ENCODE peak calls at places on chromosomes 16 and 17, in five cellular contexts. X is IMR-90, R is GM12878, O is HepG2, E is K562. G is an unnamed sample.

GRCh38 chr17:45376606-45377005 is 56.1 kb downstream of the ARHGAP27 start:
- DNase-seq in R (no peak), O (no peak), E (no peak), X (no peak), G (no peak)

GRCh38 chr16:23823475-23824407 is 12.0 kb upstream of the PRKCB start:
- DNase-seq in X (no peak), O (no peak), R (no peak), E (peak; percentile 78), G (no peak)

GRCh38 chr17:61314368-61315078 is 85.1 kb upstream of the TBX2 start:
- DNase-seq in X (peak; percentile 60), E (no peak), O (no peak), R (no peak), G (no peak)

GRCh38 chr17:17304521-17304985 is 1.4 kb downstream of the NT5M start:
- DNase-seq in R (no peak), X (no peak), O (no peak), E (peak; percentile 85), G (no peak)

GRCh38 chr17:9666461-9667050 is 21.2 kb downstream of the USP43 start:
- DNase-seq in R (no peak), E (no peak), X (no peak), O (no peak), G (no peak)

GRCh38 chr16:2663553-2664521 is 18.5 kb upstream of the KCTD5 start:
- DNase-seq in O (no peak), E (peak; percentile 79), X (no peak), R (no peak), G (no peak)

GRCh38 chr16:48152226-48152625 is 3.6 kb downstream of the ABCC12 start:
- DNase-seq in O (no peak), X (no peak), E (no peak), R (no peak), G (no peak)

GRCh38 chr16:73037331-73037745 is 10.6 kb downstream of the ZFHX3 start:
- DNase-seq in O (no peak), R (no peak), E (peak; percentile 13), X (no peak), G (no peak)

DNA sequence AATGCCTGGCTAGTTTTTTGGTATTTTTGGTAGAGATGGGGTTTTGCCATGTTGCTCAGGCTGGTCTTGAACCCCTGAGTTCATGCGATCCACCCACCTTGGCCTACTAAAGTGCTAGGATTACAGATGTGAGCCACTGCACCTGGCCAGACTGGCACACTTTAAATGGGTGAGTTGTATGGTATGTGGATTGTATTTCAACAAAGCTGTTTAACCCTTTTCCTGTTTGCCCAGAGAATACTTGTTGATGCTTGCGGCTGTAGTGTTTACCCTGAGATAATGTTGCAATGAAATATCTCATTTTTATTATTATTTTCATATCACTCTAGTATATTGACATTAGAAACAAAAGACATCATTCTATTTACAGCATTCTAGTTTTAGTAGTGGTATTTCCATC is 17.1 kb upstream of the TMEM94 start:
- DNase-seq in X (no peak), R (no peak), E (no peak), O (no peak), G (no peak)
- TF ChIP-seq BHLHE40 in X (no peak), R (no peak), E (no peak), O (no peak), G (no peak)

GRCh38 chr16:4801962-4802658 is at the start of gene ROGDI:
- DNase-seq in X (peak; percentile 12), E (peak; percentile 90), R (no peak), O (peak; percentile 80), G (peak; percentile 74)

GRCh38 chr16:4801051-4801961 is 1.1 kb downstream of the ROGDI start:
- DNase-seq in X (no peak), R (no peak), E (no peak), O (no peak), G (no peak)

GRCh38 chr16:4800290-4801041 is 2.0 kb downstream of the ROGDI start:
- DNase-seq in R (no peak), X (no peak), E (peak; percentile 65), O (peak; percentile 56), G (no peak)

GRCh38 chr16:4803479-4804243 is 1.2 kb upstream of the ROGDI start:
- DNase-seq in E (peak; percentile 51), X (no peak), R (no peak), O (no peak), G (no peak)

DNA sequence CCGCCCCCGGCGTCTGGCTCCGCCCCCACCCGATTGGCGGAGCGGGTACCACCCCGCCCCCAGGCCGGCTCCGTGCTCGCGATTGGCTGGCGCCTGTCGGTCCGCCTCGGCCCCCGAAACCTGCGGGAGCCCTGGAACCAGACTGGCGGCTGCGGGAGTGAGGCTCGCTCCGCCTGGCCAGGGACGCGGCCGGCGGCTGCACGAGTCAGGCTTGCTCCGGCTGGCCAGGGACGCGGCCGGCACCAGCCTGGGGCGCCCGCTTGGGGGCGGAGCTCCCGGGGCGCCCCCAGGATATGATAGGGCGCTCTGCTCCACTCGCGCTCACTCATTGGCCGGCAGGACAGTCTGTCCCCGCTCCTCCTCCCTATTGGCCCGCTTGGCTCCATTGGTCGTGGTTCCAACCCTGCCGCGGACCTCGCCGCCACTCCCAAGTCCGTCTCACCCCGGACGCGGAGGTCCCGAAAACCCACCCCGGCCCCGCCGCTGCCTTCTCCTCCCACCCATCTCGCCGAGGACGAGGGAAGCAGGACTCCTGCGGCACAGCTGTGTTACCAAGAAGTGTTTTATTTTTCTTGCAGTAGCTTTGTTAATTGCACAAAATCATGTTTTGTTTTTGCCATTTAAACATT is 340 bp upstream of the ROGDI start:
- DNase-seq in O (peak; percentile 87), R (peak; percentile 47), X (peak; percentile 88), E (peak; percentile 94), G (peak; percentile 91)
- TF ChIP-seq POLR2A in O (no peak), R (peak; percentile 74), X (no peak), E (peak; percentile 62), G (no peak)

GRCh38 chr17:70405492-70406220 is 236.3 kb downstream of the KCNJ2 start:
- DNase-seq in X (peak; percentile 97), O (no peak), R (peak; percentile 41), E (peak; percentile 9), G (peak; percentile 85)
- TF ChIP-seq BHLHE40 in X (peak; percentile 36), O (no peak), R (peak; percentile 15), E (no peak), G (no peak)

GRCh38 chr17:49414271-49414621 is 436 bp downstream of the PHB1 start:
- DNase-seq in E (peak; percentile 32), O (no peak), R (no peak), X (no peak), G (no peak)

GRCh38 chr17:49409066-49409465 is 5.6 kb downstream of the PHB1 start:
- DNase-seq in R (no peak), X (no peak), O (no peak), E (no peak), G (no peak)

GRCh38 chr17:49414622-49415350 is at the start of gene PHB1:
- DNase-seq in O (peak; percentile 99), R (peak; percentile 95), X (peak; percentile 97), E (peak; percentile 98), G (peak; percentile 100)
- TF ChIP-seq POLR2A in O (peak; percentile 69), R (peak; percentile 80), X (no peak), E (peak; percentile 91), G (peak; percentile 89)